ENCODE peak calls at places on chromosomes 12 and 14, in nine cellular contexts. R is pancreas; W is CD4-positive, alpha-beta memory T cell; E is IMR-90; K is upper lobe of right lung; M is A549; S is mesendoderm; I is CD4-positive, CD25-positive, alpha-beta regulatory T cell; T is naive thymus-derived CD4-positive, alpha-beta T cell. P is an unnamed sample. For H3K4me1, the result is how much of the 10 kb centered on the place peaks cover.

GRCh38 chr12:109310247-109311125 is 1.4 kb upstream of the FOXN4 start:
- DNase-seq in R (no peak), W (no peak), E (no peak), K (no peak), M (no peak), S (no peak), I (no peak), T (no peak), P (no peak)

GRCh38 chr12:12777056-12777455 is 8.4 kb upstream of the APOLD1 start:
- DNase-seq in R (no peak), W (no peak), E (no peak), K (no peak), M (no peak), S (no peak), I (no peak), T (no peak), P (no peak)

GRCh38 chr12:56683-57346 is 9.8 kb upstream of the IQSEC3 start:
- DNase-seq in R (no peak), W (no peak), E (no peak), K (no peak), M (no peak), S (peak), I (no peak), T (no peak), P (no peak)

GRCh38 chr14:77307099-77307496 is 13.6 kb downstream of the POMT2 start:
- DNase-seq in R (no peak), W (no peak), E (peak), K (no peak), M (no peak), S (no peak), I (no peak), T (no peak), P (no peak)

GRCh38 chr14:75643985-75644384 is 16.7 kb downstream of the ERG28 start:
- DNase-seq in R (no peak), W (no peak), E (peak), K (no peak), M (no peak), S (no peak), I (no peak), T (no peak), P (no peak)

GRCh38 chr14:99603471-99603933 is 505 bp downstream of the CCDC85C start:
- DNase-seq in R (peak), W (peak), E (peak), K (peak), M (no peak), S (peak), I (peak), T (peak), P (no peak)

GRCh38 chr12:47271800-47272230 is 192.1 kb upstream of the AMIGO2 start:
- DNase-seq in R (no peak), W (no peak), E (no peak), K (no peak), M (no peak), S (no peak), I (no peak), T (no peak), P (no peak)

GRCh38 chr14:34797747-34798583 is 77.2 kb downstream of the BAZ1A start:
- DNase-seq in R (no peak), W (no peak), E (no peak), K (no peak), M (no peak), S (peak), I (no peak), T (no peak), P (no peak)

GRCh38 chr12:51183816-51184215 is 10.9 kb upstream of the TFCP2 start:
- DNase-seq in R (peak), W (no peak), E (peak), K (no peak), M (no peak), S (no peak), I (no peak), T (no peak), P (no peak)

GRCh38 chr12:125104978-125105377 is 39.7 kb downstream of the AACS start:
- DNase-seq in R (no peak), W (no peak), E (no peak), K (no peak), M (no peak), S (peak), I (no peak), T (no peak), P (no peak)

GRCh38 chr14:94041551-94042346 is 15.6 kb downstream of the OTUB2 start:
- DNase-seq in R (no peak), W (no peak), E (peak), K (peak), M (no peak), S (no peak), I (no peak), T (no peak), P (no peak)

GRCh38 chr12:109677323-109677722 is 36.3 kb upstream of the FAM222A start:
- DNase-seq in R (no peak), W (no peak), E (no peak), K (no peak), M (no peak), S (peak), I (no peak), T (no peak), P (no peak)

GRCh38 chr12:53308276-53308675 is 8.8 kb downstream of the MYG1 start:
- DNase-seq in R (no peak), W (no peak), E (no peak), K (no peak), M (no peak), S (no peak), I (no peak), T (no peak), P (no peak)

GRCh38 chr14:72781476-72782181 is 112.3 kb downstream of the DPF3 start:
- DNase-seq in R (no peak), W (no peak), E (peak), K (no peak), M (peak), S (peak), I (no peak), T (no peak), P (no peak)

GRCh38 chr12:22056607-22057006 is 10.6 kb downstream of the CMAS start:
- DNase-seq in R (no peak), W (no peak), E (no peak), K (no peak), M (no peak), S (no peak), I (no peak), T (no peak), P (no peak)

GRCh38 chr14:24144451-24144850 is 2.0 kb downstream of the PSME2 start:
- DNase-seq in R (no peak), W (no peak), E (no peak), K (no peak), M (no peak), S (no peak), I (no peak), T (no peak), P (no peak)

GRCh38 chr12:75444444-75445136 is 36.0 kb upstream of the GLIPR1 start:
- DNase-seq in R (no peak), W (no peak), E (peak), K (no peak), M (peak), S (no peak), I (no peak), T (no peak), P (no peak)

GRCh38 chr14:22168092-22168955 is 420.7 kb downstream of the DAD1 start:
- DNase-seq in R (no peak), W (no peak), E (peak), K (no peak), M (no peak), S (peak), I (no peak), T (peak), P (no peak)

GRCh38 chr12:104930388-104931326 is 27.4 kb downstream of the SLC41A2 start:
- DNase-seq in R (no peak), W (no peak), E (peak), K (no peak), M (no peak), S (no peak), I (no peak), T (no peak), P (no peak)

GRCh38 chr14:74574706-74575105 is 37.3 kb downstream of the LTBP2 start:
- DNase-seq in R (no peak), W (no peak), E (peak), K (no peak), M (no peak), S (no peak), I (no peak), T (no peak), P (no peak)

GRCh38 chr14:74574092-74574438 is 38.0 kb downstream of the LTBP2 start:
- DNase-seq in R (no peak), W (peak), E (no peak), K (no peak), M (no peak), S (no peak), I (peak), T (no peak), P (no peak)

GRCh38 chr14:74575936-74576335 is 36.1 kb downstream of the LTBP2 start:
- DNase-seq in R (no peak), W (no peak), E (no peak), K (no peak), M (no peak), S (no peak), I (no peak), T (no peak), P (no peak)

GRCh38 chr14:74577247-74577947 is 34.6 kb downstream of the LTBP2 start:
- DNase-seq in R (no peak), W (no peak), E (peak), K (no peak), M (no peak), S (no peak), I (no peak), T (no peak), P (no peak)

GRCh38 chr14:74575507-74575906 is 36.5 kb downstream of the LTBP2 start:
- DNase-seq in R (no peak), W (no peak), E (no peak), K (no peak), M (no peak), S (no peak), I (no peak), T (no peak), P (no peak)
- H3K4me1 ChIP-seq in R (under half), W (under half), E (half or more), K (under half), M (half or more), S (under half), I (under half), T (under half), P (under half)

GRCh38 chr14:104969741-104970230 is 8.4 kb downstream of the AHNAK2 start:
- DNase-seq in R (no peak), W (no peak), E (no peak), K (no peak), M (no peak), S (no peak), I (no peak), T (no peak), P (no peak)
- H3K4me1 ChIP-seq in R (under half), W (under half), E (under half), K (half or more), M (half or more), S (under half), I (under half), T (under half), P (half or more)

GRCh38 chr12:132707241-132707640 is 3.4 kb upstream of the PGAM5 start:
- DNase-seq in R (no peak), W (no peak), E (no peak), K (no peak), M (no peak), S (peak), I (no peak), T (no peak), P (no peak)
- H3K4me1 ChIP-seq in R (under half), W (under half), E (under half), K (under half), M (under half), S (under half), I (under half), T (under half), P (under half)

GRCh38 chr14:87131879-87132278 is 861.1 kb downstream of the GALC start:
- DNase-seq in R (no peak), W (no peak), E (peak), K (no peak), M (no peak), S (peak), I (no peak), T (no peak), P (no peak)

GRCh38 chr14:87133073-87133815 is 859.7 kb downstream of the GALC start:
- DNase-seq in R (no peak), W (no peak), E (peak), K (no peak), M (no peak), S (peak), I (no peak), T (no peak), P (no peak)
- H3K4me1 ChIP-seq in R (under half), W (under half), E (under half), K (under half), M (under half), S (under half), I (under half), T (under half), P (under half)